ENCODE peak calls at places on chromosomes 11 and 22, in four cellular contexts. One of them, this sample, is unnamed.

GRCh38 chr11:64121637-64122410 is 44.1 kb downstream of the MACROD1 start:
- DNase-seq in K562: no peak
- DNase-seq in HepG2: no peak
- DNase-seq in GM12878: no peak
- DNase-seq in this sample: no peak

GRCh38 chr11:48538991-48539390 is 50.4 kb downstream of the OR4A47 start:
- DNase-seq in K562: no peak
- DNase-seq in HepG2: no peak
- DNase-seq in GM12878: no peak
- DNase-seq in this sample: no peak

GRCh38 chr11:86816251-86816726 is 15.9 kb downstream of the PRSS23 start:
- DNase-seq in K562: no peak
- DNase-seq in HepG2: no peak
- DNase-seq in GM12878: no peak
- DNase-seq in this sample: no peak

GRCh38 chr11:46386674-46387073 is 4.9 kb downstream of the CHRM4 start:
- DNase-seq in K562: no peak
- DNase-seq in HepG2: no peak
- DNase-seq in GM12878: no peak
- DNase-seq in this sample: no peak

GRCh38 chr22:23683545-23683944 is 7.3 kb upstream of the RGL4 start:
- DNase-seq in K562: no peak
- DNase-seq in HepG2: no peak
- DNase-seq in GM12878: no peak
- DNase-seq in this sample: no peak

GRCh38 chr22:27885977-27886842 is 32.8 kb downstream of the PITPNB start:
- DNase-seq in K562: peak
- DNase-seq in HepG2: peak
- DNase-seq in GM12878: no peak
- DNase-seq in this sample: peak

GRCh38 chr22:37454857-37455686 is 27.8 kb upstream of the ELFN2 start:
- DNase-seq in K562: peak
- DNase-seq in HepG2: peak
- DNase-seq in GM12878: no peak
- DNase-seq in this sample: no peak

GRCh38 chr11:117535201-117535869 is 207.7 kb downstream of the CEP164 start:
- DNase-seq in K562: no peak
- DNase-seq in HepG2: no peak
- DNase-seq in GM12878: no peak
- DNase-seq in this sample: no peak

GRCh38 chr22:38830026-38830844 is 13.6 kb downstream of the NPTXR start:
- DNase-seq in K562: no peak
- DNase-seq in HepG2: no peak
- DNase-seq in GM12878: no peak
- DNase-seq in this sample: no peak

GRCh38 chr11:96391698-96392307 is 2.0 kb downstream of the JRKL start:
- DNase-seq in K562: peak
- DNase-seq in HepG2: no peak
- DNase-seq in GM12878: no peak
- DNase-seq in this sample: no peak

GRCh38 chr11:43172477-43172876 is 139.3 kb upstream of the API5 start:
- DNase-seq in K562: no peak
- DNase-seq in HepG2: no peak
- DNase-seq in GM12878: no peak
- DNase-seq in this sample: no peak

GRCh38 chr11:124454552-124454951 is 9.1 kb upstream of the OR8B8 start:
- DNase-seq in K562: no peak
- DNase-seq in HepG2: no peak
- DNase-seq in GM12878: no peak
- DNase-seq in this sample: no peak

GRCh38 chr11:72585762-72586590 is 88.2 kb downstream of the PDE2A start:
- DNase-seq in K562: peak
- DNase-seq in HepG2: peak
- DNase-seq in GM12878: peak
- DNase-seq in this sample: peak

GRCh38 chr11:118658372-118659313 is 20.8 kb downstream of the TREH start:
- DNase-seq in K562: peak
- DNase-seq in HepG2: no peak
- DNase-seq in GM12878: no peak
- DNase-seq in this sample: peak

GRCh38 chr11:63610604-63611394 is 3.4 kb downstream of the PLAAT3 start:
- DNase-seq in K562: no peak
- DNase-seq in HepG2: no peak
- DNase-seq in GM12878: no peak
- DNase-seq in this sample: no peak

GRCh38 chr11:118634435-118635236 is 27.2 kb downstream of the PHLDB1 start:
- DNase-seq in K562: peak
- DNase-seq in HepG2: peak
- DNase-seq in GM12878: no peak
- DNase-seq in this sample: peak

DNA sequence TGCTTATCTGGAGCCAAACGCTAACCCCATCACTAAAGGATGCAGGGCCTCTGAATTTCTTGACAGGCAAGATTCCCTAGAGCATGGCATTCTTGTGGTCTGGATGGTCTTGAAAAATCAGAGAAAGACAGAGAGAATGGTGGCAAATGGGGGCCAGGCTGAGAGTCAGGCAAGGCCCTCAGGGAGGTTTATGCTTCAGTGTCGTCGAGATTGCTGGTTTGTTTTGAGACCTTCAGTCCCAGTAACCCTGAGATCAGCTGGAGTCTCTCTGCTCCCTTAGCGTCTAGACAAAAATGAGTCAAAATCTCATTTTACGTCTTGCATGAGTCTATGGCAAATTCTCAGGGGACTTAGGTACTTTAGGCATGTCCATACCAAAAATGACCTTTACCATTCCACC is 539.4 kb downstream of the SOX6 start:
- DNase-seq in K562: no peak
- DNase-seq in HepG2: no peak
- DNase-seq in GM12878: no peak
- DNase-seq in this sample: no peak
- TF ChIP-seq FOXK2 in K562: no peak
- TF ChIP-seq FOXK2 in HepG2: no peak
- TF ChIP-seq FOXK2 in GM12878: no peak
- TF ChIP-seq FOXK2 in this sample: no peak

DNA sequence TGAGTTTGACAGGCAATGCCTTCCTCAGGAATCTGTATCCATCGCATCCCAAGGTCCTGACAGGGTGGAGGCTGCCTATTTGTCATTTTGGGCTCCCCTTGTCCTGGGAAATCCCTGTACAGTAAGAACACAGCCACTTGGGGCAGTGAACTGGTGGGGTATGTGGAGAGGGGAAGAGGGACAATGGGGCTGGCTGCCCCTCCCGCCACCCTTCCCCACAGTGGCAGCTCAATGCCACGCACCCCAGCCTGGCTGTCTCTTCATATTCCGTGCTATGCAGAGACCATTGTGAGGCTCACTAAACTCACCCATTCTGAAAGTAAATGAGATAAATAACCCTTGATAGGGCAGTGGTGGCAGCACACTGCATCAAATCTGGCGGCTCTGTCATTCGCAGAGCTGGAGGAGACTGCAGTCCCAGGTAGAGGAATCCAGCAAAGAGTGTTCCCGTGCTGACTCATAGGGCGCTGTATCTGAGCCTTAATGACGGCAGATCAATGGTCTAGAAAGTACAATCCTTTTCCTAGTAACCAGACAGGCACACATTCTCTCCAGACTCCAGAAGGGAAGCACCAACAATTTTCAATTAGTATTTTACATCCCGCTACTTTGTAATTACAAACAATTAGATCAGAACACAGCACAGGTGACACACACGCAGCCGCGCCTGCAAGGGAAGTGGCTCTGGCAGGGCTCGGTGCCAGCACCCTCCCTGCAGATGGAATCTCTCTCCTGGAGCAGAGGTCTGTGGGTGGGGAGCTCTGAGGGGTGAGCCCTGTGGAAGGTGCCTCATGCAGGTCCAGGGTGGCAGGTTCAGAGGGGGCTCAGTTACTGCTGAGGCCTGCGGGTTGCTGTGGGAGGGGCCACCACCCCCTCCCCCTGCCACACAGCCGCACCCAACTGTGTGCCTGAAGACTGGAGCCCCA is 167.9 kb upstream of the B3GAT1 start:
- DNase-seq in K562: no peak
- DNase-seq in HepG2: no peak
- DNase-seq in GM12878: no peak
- DNase-seq in this sample: no peak
- TF ChIP-seq FOXK2 in K562: no peak
- TF ChIP-seq FOXK2 in HepG2: no peak
- TF ChIP-seq FOXK2 in GM12878: no peak
- TF ChIP-seq FOXK2 in this sample: no peak

GRCh38 chr11:88348870-88349269 is 11.3 kb upstream of the CTSC start:
- DNase-seq in K562: no peak
- DNase-seq in HepG2: no peak
- DNase-seq in GM12878: no peak
- DNase-seq in this sample: no peak

GRCh38 chr11:88354909-88355308 is 17.4 kb upstream of the CTSC start:
- DNase-seq in K562: no peak
- DNase-seq in HepG2: no peak
- DNase-seq in GM12878: peak
- DNase-seq in this sample: no peak

GRCh38 chr11:88353835-88354496 is 16.4 kb upstream of the CTSC start:
- DNase-seq in K562: no peak
- DNase-seq in HepG2: no peak
- DNase-seq in GM12878: no peak
- DNase-seq in this sample: no peak

GRCh38 chr11:88353386-88353785 is 15.8 kb upstream of the CTSC start:
- DNase-seq in K562: no peak
- DNase-seq in HepG2: no peak
- DNase-seq in GM12878: no peak
- DNase-seq in this sample: no peak

DNA sequence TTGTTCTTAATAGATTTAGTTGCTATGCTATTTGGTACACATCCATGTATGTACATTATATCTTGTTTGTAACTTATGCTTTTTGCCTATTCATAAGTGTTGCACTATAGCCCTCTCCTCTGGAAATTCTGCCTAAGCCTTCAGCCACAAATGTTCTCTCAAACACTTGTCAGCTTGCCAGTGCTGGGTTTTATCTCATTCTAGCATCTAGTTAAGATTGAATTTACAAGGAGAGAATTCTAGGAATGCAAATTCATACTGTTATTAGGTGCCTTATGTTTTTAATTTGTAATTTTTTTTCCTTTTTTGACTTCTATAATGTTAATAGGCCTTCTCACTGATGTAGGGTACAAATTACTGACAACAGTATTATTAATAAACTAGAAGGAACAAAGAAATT is 14.6 kb upstream of the CTSC start:
- DNase-seq in K562: no peak
- DNase-seq in HepG2: no peak
- DNase-seq in GM12878: no peak
- DNase-seq in this sample: no peak
- TF ChIP-seq FOXK2 in K562: no peak
- TF ChIP-seq FOXK2 in HepG2: no peak
- TF ChIP-seq FOXK2 in GM12878: no peak
- TF ChIP-seq FOXK2 in this sample: no peak

GRCh38 chr11:84247931-84248330 is 961.8 kb upstream of the CCDC90B start:
- DNase-seq in K562: no peak
- DNase-seq in HepG2: no peak
- DNase-seq in GM12878: no peak
- DNase-seq in this sample: no peak

GRCh38 chr11:84247129-84247528 is 961.0 kb upstream of the CCDC90B start:
- DNase-seq in K562: no peak
- DNase-seq in HepG2: no peak
- DNase-seq in GM12878: no peak
- DNase-seq in this sample: no peak

GRCh38 chr11:84249344-84250135 is 963.4 kb upstream of the CCDC90B start:
- DNase-seq in K562: no peak
- DNase-seq in HepG2: no peak
- DNase-seq in GM12878: peak
- DNase-seq in this sample: no peak

GRCh38 chr11:84241374-84242131 is 955.4 kb upstream of the CCDC90B start:
- DNase-seq in K562: no peak
- DNase-seq in HepG2: no peak
- DNase-seq in GM12878: no peak
- DNase-seq in this sample: no peak

DNA sequence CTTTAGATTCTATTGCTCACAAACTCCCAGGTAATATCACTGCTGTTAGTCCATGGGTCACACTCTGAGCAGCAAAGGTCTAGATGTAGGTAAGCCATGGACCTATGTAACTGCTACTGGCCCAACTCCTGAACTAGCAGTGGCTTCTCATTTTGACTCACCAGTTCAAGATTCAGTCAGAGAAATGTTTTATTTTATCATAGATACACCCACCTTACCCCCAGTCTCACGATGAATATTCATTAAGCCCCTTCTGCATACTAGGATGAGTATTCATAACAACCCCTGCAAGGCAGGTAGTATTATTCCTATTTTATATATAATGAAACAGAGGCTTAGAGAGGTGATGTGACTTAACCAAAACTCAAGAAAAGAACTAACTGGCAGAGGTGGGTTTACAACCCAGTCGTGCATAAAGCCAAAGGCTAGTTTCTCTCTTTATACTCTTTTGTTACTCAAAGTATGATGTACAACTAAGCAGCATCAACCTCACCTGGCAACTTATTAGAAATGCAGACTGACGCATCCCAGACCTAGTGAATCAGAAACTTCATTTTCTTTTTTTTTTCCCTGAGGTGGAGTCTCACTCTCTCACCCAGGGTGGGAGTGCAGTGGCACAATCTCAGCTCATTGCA is 957.6 kb upstream of the CCDC90B start:
- DNase-seq in K562: no peak
- DNase-seq in HepG2: no peak
- DNase-seq in GM12878: no peak
- DNase-seq in this sample: no peak
- TF ChIP-seq FOXK2 in K562: no peak
- TF ChIP-seq FOXK2 in HepG2: no peak
- TF ChIP-seq FOXK2 in GM12878: no peak
- TF ChIP-seq FOXK2 in this sample: no peak